ENCODE peak calls at places on chromosomes 12 and 14, in six cellular contexts. R is A549, A is stomach, F is HepG2, N is K562, P is ovary. H is an unnamed sample.

GRCh38 chr12:57448669-57449068 is 6.4 kb upstream of the INHBE start:
- DNase-seq in A (no peak), F (no peak), N (no peak), P (no peak), R (no peak), H (no peak)

GRCh38 chr14:99134333-99135046 is 137.5 kb downstream of the BCL11B start:
- DNase-seq in R (no peak), F (no peak), A (peak), P (no peak), N (no peak), H (peak)

GRCh38 chr14:88352299-88353097 is 29.4 kb upstream of the KCNK10 start:
- DNase-seq in N (no peak), F (no peak), P (no peak), R (no peak), A (no peak), H (no peak)

GRCh38 chr12:14252697-14253096 is 112.8 kb upstream of the ATF7IP start:
- DNase-seq in R (no peak), N (no peak), F (no peak), P (no peak), A (no peak), H (no peak)

GRCh38 chr14:30658645-30659044 is 36.5 kb downstream of the SCFD1 start:
- DNase-seq in N (no peak), A (no peak), R (no peak), F (no peak), P (no peak), H (no peak)

GRCh38 chr12:112577473-112578334 is 159.0 kb downstream of the PTPN11 start:
- DNase-seq in N (no peak), R (no peak), P (no peak), F (no peak), A (no peak), H (no peak)

GRCh38 chr14:89364316-89364715 is 52.7 kb downstream of the FOXN3 start:
- DNase-seq in N (no peak), F (no peak), R (no peak), A (no peak), P (no peak), H (no peak)

GRCh38 chr12:118358607-118359540 is 13.8 kb downstream of the TAOK3 start:
- DNase-seq in R (no peak), F (no peak), P (no peak), N (peak), A (no peak), H (no peak)

GRCh38 chr14:34212172-34212571 is 249.9 kb downstream of the SPTSSA start:
- DNase-seq in N (no peak), A (no peak), R (no peak), F (no peak), P (no peak), H (no peak)

GRCh38 chr14:104692939-104693315 is 3.5 kb downstream of the INF2 start:
- DNase-seq in F (no peak), N (no peak), P (no peak), A (no peak), R (no peak), H (no peak)

GRCh38 chr12:121805171-121805687 is 1.4 kb downstream of the SETD1B start:
- DNase-seq in P (no peak), N (no peak), R (no peak), F (no peak), A (no peak), H (no peak)

GRCh38 chr14:104968153-104968527 is 10.0 kb downstream of the AHNAK2 start:
- DNase-seq in A (peak), R (peak), F (no peak), N (no peak), P (peak), H (peak)

GRCh38 chr12:104833756-104834155 is 124.3 kb downstream of the SLC41A2 start:
- DNase-seq in F (no peak), R (no peak), A (no peak), P (no peak), N (no peak), H (no peak)

GRCh38 chr12:105992849-105993740 is 145.7 kb downstream of the NUAK1 start:
- DNase-seq in R (no peak), N (no peak), A (no peak), F (no peak), P (no peak), H (peak)

GRCh38 chr12:98582093-98582492 is 11.4 kb upstream of the SLC25A3 start:
- DNase-seq in R (no peak), P (no peak), N (no peak), F (no peak), A (no peak), H (no peak)

GRCh38 chr12:63206908-63207307 is 55.9 kb upstream of the AVPR1A start:
- DNase-seq in P (no peak), F (no peak), R (no peak), N (no peak), A (no peak), H (no peak)

GRCh38 chr12:67676624-67677023 is 28.1 kb downstream of the DYRK2 start:
- DNase-seq in F (no peak), N (no peak), R (no peak), A (no peak), P (no peak), H (no peak)

GRCh38 chr12:105253882-105254513 is 18.0 kb upstream of the APPL2 start:
- DNase-seq in N (no peak), P (no peak), R (peak), A (no peak), F (peak), H (no peak)

GRCh38 chr14:105019861-105020814 is 745 bp downstream of the CDCA4 start:
- DNase-seq in P (peak), F (no peak), A (peak), R (no peak), N (peak), H (no peak)

GRCh38 chr12:53994691-53995310 is 5.2 kb upstream of the HOXC9 start:
- DNase-seq in F (no peak), N (peak), P (no peak), A (no peak), R (no peak), H (no peak)

GRCh38 chr12:16197600-16197999 is 79.9 kb downstream of the SLC15A5 start:
- DNase-seq in F (no peak), N (no peak), P (no peak), A (no peak), R (no peak), H (no peak)

GRCh38 chr12:19804737-19805136 is 365.4 kb downstream of the AEBP2 start:
- DNase-seq in P (no peak), A (no peak), N (no peak), R (no peak), F (no peak), H (no peak)

GRCh38 chr14:61527325-61528100 is 167.8 kb upstream of the HIF1A start:
- DNase-seq in F (peak), R (peak), N (peak), P (peak), A (no peak), H (no peak)

GRCh38 chr14:21059842-21060589 is 2.4 kb downstream of the RNASE8 start:
- DNase-seq in P (no peak), F (no peak), N (no peak), A (no peak), R (no peak), H (no peak)

GRCh38 chr12:115132145-115132544 is 448.2 kb upstream of the TBX3 start:
- DNase-seq in P (no peak), F (no peak), A (no peak), N (no peak), R (no peak), H (no peak)

GRCh38 chr12:90575995-90576394 is 379.0 kb downstream of the CCER1 start:
- DNase-seq in A (no peak), P (no peak), R (no peak), F (no peak), N (no peak), H (no peak)

GRCh38 chr14:102754370-102755262 is 22.6 kb upstream of the TRAF3 start:
- DNase-seq in N (no peak), A (no peak), F (no peak), P (no peak), R (no peak), H (no peak)

GRCh38 chr12:90029317-90029716 is 320.7 kb upstream of the ATP2B1 start:
- DNase-seq in N (no peak), R (no peak), A (no peak), P (no peak), F (no peak), H (no peak)

GRCh38 chr14:60514378-60515243 is 5.7 kb downstream of the SIX6 start:
- DNase-seq in F (peak), A (no peak), P (no peak), R (peak), N (peak), H (no peak)

GRCh38 chr12:103805961-103806360 is 35.1 kb downstream of the NT5DC3 start:
- DNase-seq in A (no peak), R (no peak), N (no peak), F (no peak), P (no peak), H (peak)

GRCh38 chr12:90712671-90713070 is 242.3 kb downstream of the CCER1 start:
- DNase-seq in F (no peak), P (no peak), A (no peak), R (no peak), N (no peak), H (no peak)

GRCh38 chr12:131112016-131112415 is 158.3 kb downstream of the ADGRD1 start:
- DNase-seq in A (no peak), F (no peak), P (no peak), R (no peak), N (no peak), H (no peak)

GRCh38 chr12:102369876-102370275 is 110.5 kb downstream of the IGF1 start:
- DNase-seq in R (no peak), A (no peak), N (no peak), F (no peak), P (no peak), H (no peak)

GRCh38 chr14:80364274-80364673 is 153.0 kb upstream of the DIO2 start:
- DNase-seq in N (peak), P (no peak), F (peak), R (peak), A (no peak), H (no peak)
- TF ChIP-seq CTCF in N (no peak), P (no peak), F (peak), R (peak), A (no peak), H (no peak)

GRCh38 chr12:30847259-30847658 is 79.3 kb upstream of the TSPAN11 start:
- DNase-seq in F (peak), A (no peak), N (peak), R (no peak), P (no peak), H (no peak)
- TF ChIP-seq EP300 in F (no peak), A (no peak), N (no peak), R (no peak), P (no peak), H (no peak)

GRCh38 chr14:39467889-39468524 is 35.8 kb upstream of the FBXO33 start:
- DNase-seq in A (no peak), P (no peak), N (peak), R (no peak), F (peak), H (no peak)

GRCh38 chr14:39474416-39474911 is 42.2 kb upstream of the FBXO33 start:
- DNase-seq in F (peak), N (no peak), A (no peak), P (no peak), R (no peak), H (no peak)

GRCh38 chr14:39472078-39472477 is 39.8 kb upstream of the FBXO33 start:
- DNase-seq in F (no peak), N (no peak), P (no peak), R (no peak), A (no peak), H (no peak)

DNA sequence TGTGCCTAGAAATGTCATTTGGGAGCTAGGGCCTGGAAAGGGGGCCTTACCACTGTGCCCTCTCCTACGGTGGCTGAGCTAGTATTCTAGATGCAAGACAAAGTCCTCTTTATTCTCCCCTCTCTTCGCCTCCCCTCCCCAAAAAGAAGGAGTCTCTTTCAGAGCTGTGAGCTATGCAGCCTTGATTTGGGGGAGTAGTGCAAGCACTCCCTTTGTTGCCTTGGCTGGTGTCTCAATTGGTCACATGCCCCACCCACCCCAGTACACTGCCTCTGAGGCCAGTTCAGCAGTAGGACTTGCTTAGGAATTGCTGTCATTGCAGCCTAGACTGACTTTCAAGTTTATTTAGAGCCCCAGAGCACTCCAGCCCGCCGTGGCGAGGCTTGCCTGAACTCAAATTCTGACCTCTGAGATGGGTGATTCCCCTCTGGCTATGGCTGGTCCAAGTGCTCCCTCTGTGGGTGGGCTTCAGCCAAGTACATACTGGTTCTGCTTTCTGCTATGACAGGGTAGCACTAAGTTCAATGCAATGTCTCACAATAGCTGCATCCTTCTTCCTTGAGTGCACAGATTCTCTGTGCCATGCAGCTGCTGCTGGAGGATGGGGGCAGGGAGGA is 37.0 kb upstream of the FBXO33 start:
- DNase-seq in R (no peak), P (no peak), F (peak), A (no peak), N (peak), H (no peak)
- TF ChIP-seq CTCF in R (no peak), P (no peak), F (peak), A (no peak), N (peak), H (no peak)

GRCh38 chr12:128807161-128807724 is 16.5 kb downstream of the SLC15A4 start:
- DNase-seq in N (no peak), A (no peak), R (no peak), F (no peak), P (no peak), H (peak)

GRCh38 chr12:128811806-128812205 is 12.0 kb downstream of the SLC15A4 start:
- DNase-seq in P (no peak), N (no peak), A (no peak), F (no peak), R (no peak), H (peak)

GRCh38 chr12:128806573-128806972 is 17.2 kb downstream of the SLC15A4 start:
- DNase-seq in A (no peak), F (no peak), N (no peak), P (no peak), R (no peak), H (peak)

GRCh38 chr12:128810182-128811127 is 13.3 kb downstream of the SLC15A4 start:
- DNase-seq in N (no peak), F (no peak), A (peak), R (no peak), P (no peak), H (peak)

GRCh38 chr12:128808651-128809050 is 15.1 kb downstream of the SLC15A4 start:
- DNase-seq in N (no peak), P (no peak), R (no peak), A (peak), F (no peak), H (peak)
- TF ChIP-seq EP300 in N (no peak), P (no peak), R (no peak), A (no peak), F (no peak), H (no peak)

DNA sequence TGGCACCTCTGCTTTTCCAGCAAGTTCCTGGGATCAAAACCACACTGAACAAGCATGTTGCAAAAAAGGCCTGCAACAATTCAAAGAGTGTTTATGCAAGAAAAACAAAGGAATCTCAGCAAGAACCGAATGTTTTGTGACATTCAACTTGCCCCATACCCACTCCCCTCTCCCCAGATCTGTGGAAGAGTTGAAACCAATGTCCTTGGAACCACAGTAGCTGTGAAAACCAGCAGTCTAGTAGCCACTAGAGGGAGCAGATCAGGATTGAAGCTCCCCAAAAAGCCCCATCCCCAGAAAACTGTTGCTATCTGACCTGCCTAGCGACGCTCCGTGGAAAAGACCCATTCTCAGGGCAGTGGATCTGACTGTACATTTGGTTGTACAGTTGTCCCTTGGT is 27.1 kb downstream of the PRKAB1 start:
- DNase-seq in F (peak), P (no peak), A (no peak), R (peak), N (peak), H (no peak)
- TF ChIP-seq CTCF in F (peak), P (no peak), A (peak), R (peak), N (peak), H (no peak)

GRCh38 chr14:68947802-68948201 is 31.3 kb downstream of the ACTN1 start:
- DNase-seq in A (peak), F (no peak), N (no peak), P (no peak), R (no peak), H (peak)
- TF ChIP-seq EP300 in A (peak), F (no peak), N (no peak), P (no peak), R (no peak), H (peak)

H was measured in sigmoid colon.